ENCODE peak calls at places on chromosomes 11 and 22, in ten cellular contexts. K is AG04450, L is PC-3, Q is lower lobe of right lung, B is ovary, H is fibroblast of mammary gland, O is brain microvascular endothelial cell, X is bronchial epithelial cell, I is WERI-Rb-1, A is astrocyte of the spinal cord. N is an unnamed sample.

GRCh38 chr11:2314525-2315394 is 12.9 kb downstream of the TSPAN32 start:
- DNase-seq in K (peak), L (no peak), Q (peak), B (peak), H (peak), O (peak), X (no peak), I (no peak), A (peak), N (peak)

GRCh38 chr11:70716986-70717775 is 318.9 kb downstream of the CTTN start:
- DNase-seq in K (no peak), L (no peak), Q (peak), B (no peak), H (no peak), O (no peak), X (no peak), I (no peak), A (peak), N (no peak)

GRCh38 chr11:125931681-125932080 is 14.2 kb upstream of the VSIG10L2 start:
- DNase-seq in K (no peak), L (no peak), Q (no peak), B (no peak), H (no peak), O (no peak), X (no peak), I (no peak), A (no peak), N (no peak)

GRCh38 chr11:35662061-35662648 is 420 bp upstream of the TRIM44 start:
- DNase-seq in K (no peak), L (peak), Q (no peak), B (no peak), H (peak), O (no peak), X (peak), I (no peak), A (no peak), N (no peak)

GRCh38 chr22:46738961-46739870 is 1.2 kb upstream of the CERK start:
- DNase-seq in K (no peak), L (no peak), Q (no peak), B (peak), H (peak), O (peak), X (peak), I (peak), A (peak), N (no peak)

GRCh38 chr22:19853879-19854777 is 546 bp downstream of the GNB1L start:
- DNase-seq in K (no peak), L (no peak), Q (peak), B (peak), H (no peak), O (no peak), X (no peak), I (no peak), A (peak), N (peak)

GRCh38 chr22:46078241-46079092 is 71.9 kb upstream of the PPARA start:
- DNase-seq in K (no peak), L (peak), Q (peak), B (peak), H (peak), O (no peak), X (no peak), I (no peak), A (no peak), N (peak)

GRCh38 chr22:17969732-17970131 is 54.6 kb downstream of the MICAL3 start:
- DNase-seq in K (peak), L (peak), Q (no peak), B (peak), H (peak), O (peak), X (peak), I (peak), A (peak), N (peak)

GRCh38 chr11:43282607-43283440 is 29.0 kb upstream of the API5 start:
- DNase-seq in K (no peak), L (peak), Q (peak), B (no peak), H (peak), O (peak), X (peak), I (peak), A (peak), N (peak)

GRCh38 chr22:27068121-27068520 is 410.7 kb downstream of the MIAT start:
- DNase-seq in K (no peak), L (no peak), Q (no peak), B (no peak), H (no peak), O (no peak), X (no peak), I (no peak), A (no peak), N (no peak)

GRCh38 chr22:21020802-21021429 is 6.0 kb downstream of the P2RX6 start:
- DNase-seq in K (no peak), L (peak), Q (no peak), B (no peak), H (no peak), O (no peak), X (no peak), I (peak), A (no peak), N (no peak)

GRCh38 chr11:114163231-114163631 is 103.7 kb downstream of the ZBTB16 start:
- DNase-seq in K (no peak), L (peak), Q (no peak), B (no peak), H (peak), O (peak), X (peak), I (no peak), A (no peak), N (no peak)

GRCh38 chr11:90846628-90847027 is 623.8 kb upstream of the CHORDC1 start:
- DNase-seq in K (no peak), L (no peak), Q (no peak), B (no peak), H (no peak), O (no peak), X (no peak), I (no peak), A (no peak), N (no peak)

GRCh38 chr22:35846804-35847203 is 129.1 kb downstream of the APOL5 start:
- DNase-seq in K (no peak), L (no peak), Q (no peak), B (no peak), H (no peak), O (no peak), X (no peak), I (no peak), A (no peak), N (no peak)

GRCh38 chr11:64888406-64888757 is 10.0 kb upstream of the EHD1 start:
- DNase-seq in K (no peak), L (no peak), Q (no peak), B (no peak), H (no peak), O (no peak), X (no peak), I (no peak), A (no peak), N (peak)
- H3K4me3 ChIP-seq in K (no peak), L (no peak), Q (peak), B (no peak), H (no peak), O (no peak), X (no peak), I (no peak), A (no peak), N (no peak)

DNA sequence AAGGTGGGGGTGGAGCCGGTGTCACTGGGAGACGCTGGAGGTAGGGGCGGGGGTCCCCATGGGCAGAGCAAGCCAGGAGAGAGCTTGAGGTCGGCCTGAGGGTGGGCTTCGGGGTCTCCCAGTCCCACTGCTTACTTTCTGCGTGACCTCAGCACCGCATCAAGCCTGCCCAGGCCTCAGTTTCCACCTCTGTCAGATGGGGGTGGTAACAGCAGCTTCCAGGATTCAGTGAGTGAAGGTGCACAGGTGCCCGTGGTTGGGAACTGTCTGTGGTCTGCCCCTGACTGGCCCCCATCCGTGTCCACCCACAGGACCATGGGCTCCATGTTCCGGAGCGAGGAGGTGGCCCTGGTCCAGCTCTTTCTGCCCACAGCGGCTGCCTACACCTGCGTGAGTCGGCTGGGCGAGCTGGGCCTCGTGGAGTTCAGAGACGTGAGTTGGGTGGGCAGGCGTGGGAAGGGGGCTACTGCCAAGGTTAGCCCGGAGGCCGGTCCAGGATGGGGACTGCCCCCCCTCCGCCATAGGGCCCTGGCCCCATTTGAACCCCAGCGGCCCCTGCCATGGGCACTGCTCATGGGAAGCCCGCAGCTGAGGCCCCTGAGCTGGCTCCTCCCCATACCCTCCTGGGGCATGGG is 2.2 kb downstream of the TCIRG1 start:
- DNase-seq in K (no peak), L (no peak), Q (peak), B (no peak), H (no peak), O (no peak), X (no peak), I (no peak), A (no peak), N (peak)
- H3K4me3 ChIP-seq in K (peak), L (peak), Q (peak), B (peak), H (peak), O (peak), X (peak), I (no peak), A (peak), N (peak)

DNA sequence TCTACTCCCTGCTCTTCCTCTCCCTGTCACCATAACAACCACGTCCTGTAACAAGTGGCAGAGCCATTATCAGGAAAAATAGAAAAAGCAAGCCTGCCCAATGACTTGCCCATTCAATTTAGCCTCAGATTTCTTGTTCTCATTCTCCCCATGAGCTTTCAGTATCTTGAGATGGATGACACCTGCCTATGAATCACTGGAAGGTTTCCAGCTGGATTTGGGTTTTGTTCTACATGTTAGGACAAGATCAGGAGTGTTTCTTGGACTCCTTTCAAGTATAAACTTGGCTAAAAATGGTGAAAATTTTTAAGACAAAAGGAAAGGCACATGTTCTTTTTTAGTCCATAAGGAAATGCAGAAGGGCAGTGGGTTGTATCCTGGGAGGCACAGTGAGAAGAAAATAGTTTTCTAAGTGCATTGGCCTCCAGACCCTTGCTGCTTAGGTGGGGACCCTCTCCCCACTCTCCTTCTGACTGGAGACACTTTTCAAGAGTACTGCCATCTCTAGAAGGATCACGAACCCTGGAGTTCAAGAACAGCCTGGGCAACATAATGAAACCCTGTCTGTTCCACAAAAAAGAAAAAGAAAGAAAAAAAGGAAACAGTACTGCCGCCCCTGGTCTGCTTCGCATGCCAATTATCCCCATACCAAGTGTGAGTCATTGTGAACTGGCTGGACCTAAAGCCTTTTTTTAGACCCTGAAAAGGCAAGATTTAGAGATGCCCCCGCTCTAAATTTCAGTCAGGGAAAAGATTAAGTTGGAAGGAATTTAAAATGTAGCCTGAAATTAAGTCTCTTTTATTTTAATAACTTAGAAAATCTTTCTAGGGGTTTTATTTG is 51.0 kb downstream of the MTNR1B start:
- DNase-seq in K (peak), L (peak), Q (no peak), B (no peak), H (peak), O (peak), X (peak), I (no peak), A (peak), N (no peak)
- H3K4me3 ChIP-seq in K (no peak), L (peak), Q (no peak), B (no peak), H (no peak), O (no peak), X (no peak), I (no peak), A (peak), N (no peak)

GRCh38 chr11:44306469-44307244 is 3.3 kb downstream of the ALX4 start:
- DNase-seq in K (no peak), L (no peak), Q (no peak), B (no peak), H (no peak), O (no peak), X (no peak), I (no peak), A (no peak), N (no peak)

GRCh38 chr11:44304091-44305084 is 5.6 kb downstream of the ALX4 start:
- DNase-seq in K (no peak), L (no peak), Q (no peak), B (no peak), H (no peak), O (peak), X (no peak), I (peak), A (no peak), N (no peak)

GRCh38 chr11:44305643-44306468 is 4.1 kb downstream of the ALX4 start:
- DNase-seq in K (no peak), L (no peak), Q (peak), B (no peak), H (no peak), O (peak), X (no peak), I (no peak), A (no peak), N (no peak)

GRCh38 chr11:44303401-44303938 is 6.5 kb downstream of the ALX4 start:
- DNase-seq in K (no peak), L (no peak), Q (no peak), B (no peak), H (no peak), O (no peak), X (no peak), I (no peak), A (no peak), N (no peak)

GRCh38 chr11:44305149-44305642 is 4.7 kb downstream of the ALX4 start:
- DNase-seq in K (no peak), L (no peak), Q (no peak), B (no peak), H (no peak), O (no peak), X (no peak), I (no peak), A (no peak), N (no peak)
- H3K4me3 ChIP-seq in K (peak), L (no peak), Q (peak), B (peak), H (no peak), O (peak), X (no peak), I (no peak), A (peak), N (peak)

GRCh38 chr11:94650756-94651155 is 83.6 kb downstream of the PIWIL4 start:
- DNase-seq in K (peak), L (no peak), Q (peak), B (peak), H (peak), O (peak), X (no peak), I (no peak), A (peak), N (peak)
- H3K4me3 ChIP-seq in K (no peak), L (no peak), Q (no peak), B (no peak), H (no peak), O (no peak), X (no peak), I (no peak), A (no peak), N (no peak)

DNA sequence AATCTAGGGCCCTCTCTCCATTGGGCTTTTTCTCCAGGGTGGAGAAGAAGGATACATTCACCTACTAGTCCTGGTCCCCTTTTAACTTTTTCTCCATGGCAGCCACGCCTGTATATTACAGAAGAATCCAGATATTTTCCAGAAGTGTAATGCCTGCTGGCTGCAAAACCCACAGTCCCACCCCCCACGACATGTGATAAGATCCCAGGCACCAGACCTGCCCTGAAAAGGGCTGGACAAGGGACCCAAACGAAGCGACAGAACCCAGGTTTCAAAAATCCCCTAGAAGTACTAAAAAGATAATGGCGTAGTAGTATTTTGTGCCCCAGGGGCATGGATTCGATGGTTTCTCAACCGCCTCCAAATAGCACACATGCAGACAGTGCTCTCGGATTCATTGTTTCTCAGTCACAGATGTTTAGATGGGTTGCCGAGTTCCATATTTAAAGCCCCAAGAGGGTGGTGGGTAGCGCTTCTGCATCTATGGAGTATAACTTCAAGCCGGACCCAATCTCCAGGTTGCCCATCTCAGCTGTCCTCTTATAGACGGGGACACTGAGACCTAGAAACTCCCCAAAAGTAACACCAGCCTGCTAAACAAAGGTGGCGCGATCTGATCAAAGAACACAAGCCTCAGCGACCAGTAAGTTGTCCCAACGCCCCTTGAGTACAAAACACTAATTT is 2.6 kb downstream of the WT1 start:
- DNase-seq in K (no peak), L (no peak), Q (no peak), B (no peak), H (no peak), O (no peak), X (no peak), I (no peak), A (no peak), N (no peak)
- H3K4me3 ChIP-seq in K (peak), L (no peak), Q (peak), B (peak), H (no peak), O (no peak), X (no peak), I (no peak), A (no peak), N (peak)

DNA sequence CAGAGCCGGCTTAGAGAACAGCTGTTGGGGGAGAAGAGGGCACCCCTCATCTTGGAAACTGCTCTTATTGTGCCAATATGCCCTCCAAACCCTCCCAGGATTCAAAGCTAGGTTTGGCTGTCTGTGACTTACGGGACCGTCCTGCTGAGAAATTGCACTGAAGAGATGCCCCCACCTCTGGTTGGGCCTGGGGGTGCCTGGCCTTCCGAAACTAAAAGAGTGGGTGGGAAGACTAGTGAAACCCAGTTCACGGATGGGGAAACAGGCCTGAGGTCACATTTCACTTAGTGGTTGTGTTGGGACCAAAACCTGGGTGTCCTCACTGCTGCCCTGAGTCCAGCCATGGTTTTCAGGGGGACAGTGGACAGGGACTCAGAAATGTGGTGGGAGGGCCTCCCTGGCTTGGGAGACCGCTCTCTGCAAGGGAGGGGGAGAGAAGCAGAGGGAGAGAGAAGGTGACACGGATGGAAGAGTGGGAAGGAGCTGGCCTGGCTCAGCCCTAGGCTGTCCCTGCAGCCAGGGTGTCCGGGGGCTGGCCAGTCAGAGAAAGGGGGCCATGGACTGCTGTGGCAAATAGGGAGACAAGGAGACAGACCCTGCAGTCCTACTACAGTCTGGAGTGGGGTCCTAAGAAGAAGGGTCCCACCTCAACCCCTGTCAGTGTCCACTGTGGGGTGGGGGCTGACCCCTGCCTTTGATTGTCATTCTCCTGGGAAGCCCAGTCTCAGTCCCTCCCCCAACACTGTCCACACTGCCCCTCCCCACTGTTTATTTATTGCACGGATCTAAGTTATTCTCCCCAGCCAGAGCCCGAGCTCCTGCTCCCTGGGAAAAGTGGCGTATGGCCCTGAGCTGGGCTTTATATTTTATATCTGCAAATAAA is 13.6 kb downstream of the MAFF start:
- DNase-seq in K (no peak), L (no peak), Q (no peak), B (no peak), H (no peak), O (no peak), X (no peak), I (no peak), A (no peak), N (no peak)
- H3K4me3 ChIP-seq in K (no peak), L (no peak), Q (no peak), B (no peak), H (no peak), O (no peak), X (no peak), I (no peak), A (no peak), N (no peak)

DNA sequence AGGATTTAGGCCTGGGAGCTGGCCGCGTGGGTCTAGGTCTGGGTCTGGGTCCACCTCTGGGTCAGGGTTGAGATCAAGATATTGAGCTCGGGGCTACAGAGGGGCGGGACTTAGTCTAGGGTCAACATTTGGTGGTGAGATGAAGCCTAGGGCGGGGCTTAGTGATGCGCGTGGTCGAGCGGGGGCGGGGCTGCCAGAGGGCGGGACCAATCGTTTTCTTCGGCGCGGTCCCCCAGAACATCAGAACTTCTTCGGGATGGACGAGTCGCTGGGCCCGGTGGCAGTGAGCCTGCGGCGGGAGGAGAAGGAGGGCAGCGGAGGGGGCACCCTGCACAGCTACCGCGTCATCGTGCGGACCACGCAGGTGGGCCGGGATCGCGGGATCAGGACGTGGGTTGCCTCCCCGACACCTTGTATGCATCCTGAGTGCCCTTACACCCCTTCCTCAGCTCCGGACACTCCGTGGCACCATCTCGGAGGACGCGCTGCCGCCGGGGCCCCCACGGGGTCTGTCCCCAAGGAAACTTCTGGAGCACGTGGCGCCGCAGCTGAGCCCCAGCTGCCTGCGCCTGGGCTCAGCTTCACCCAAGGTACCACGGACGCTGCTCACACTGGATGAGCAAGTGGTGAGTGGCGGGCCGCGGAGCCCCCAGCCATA is 4.2 kb downstream of the SIPA1 start:
- DNase-seq in K (no peak), L (no peak), Q (peak), B (no peak), H (no peak), O (no peak), X (no peak), I (no peak), A (no peak), N (no peak)
- H3K4me3 ChIP-seq in K (no peak), L (no peak), Q (peak), B (no peak), H (no peak), O (no peak), X (no peak), I (no peak), A (peak), N (peak)